ENCODE peak calls at places on chromosomes 4 and X, in eight cellular contexts. One of them, this sample, is unnamed. For H3K27me3, the result is how much of the 10 kb centered on the place peaks cover.

GRCh38 chr4:147736458-147736857 is 4.6 kb downstream of the ARHGAP10 start:
- DNase-seq in hepatocyte: no peak
- DNase-seq in aorta: no peak
- DNase-seq in heart left ventricle: no peak
- DNase-seq in uterus: no peak
- DNase-seq in bronchial epithelial cell: peak
- DNase-seq in CD4-positive, alpha-beta memory T cell: no peak
- DNase-seq in sigmoid colon: no peak
- DNase-seq in this sample: no peak

GRCh38 chr4:168647976-168648375 is 151.1 kb downstream of the PALLD start:
- DNase-seq in hepatocyte: no peak
- DNase-seq in aorta: no peak
- DNase-seq in heart left ventricle: no peak
- DNase-seq in uterus: no peak
- DNase-seq in bronchial epithelial cell: no peak
- DNase-seq in CD4-positive, alpha-beta memory T cell: no peak
- DNase-seq in sigmoid colon: no peak
- DNase-seq in this sample: no peak

GRCh38 chrX:47648376-47648775 is 2.0 kb downstream of the ELK1 start:
- DNase-seq in hepatocyte: no peak
- DNase-seq in aorta: no peak
- DNase-seq in heart left ventricle: no peak
- DNase-seq in uterus: no peak
- DNase-seq in bronchial epithelial cell: no peak
- DNase-seq in CD4-positive, alpha-beta memory T cell: no peak
- DNase-seq in sigmoid colon: no peak
- DNase-seq in this sample: no peak

GRCh38 chrX:77160301-77160700 is 286.9 kb upstream of the FGF16 start:
- DNase-seq in hepatocyte: no peak
- DNase-seq in aorta: no peak
- DNase-seq in heart left ventricle: no peak
- DNase-seq in uterus: no peak
- DNase-seq in bronchial epithelial cell: no peak
- DNase-seq in CD4-positive, alpha-beta memory T cell: peak
- DNase-seq in sigmoid colon: no peak
- DNase-seq in this sample: peak

GRCh38 chr4:106063009-106063408 is 167.7 kb downstream of the NPNT start:
- DNase-seq in hepatocyte: no peak
- DNase-seq in aorta: no peak
- DNase-seq in heart left ventricle: no peak
- DNase-seq in uterus: no peak
- DNase-seq in bronchial epithelial cell: peak
- DNase-seq in CD4-positive, alpha-beta memory T cell: no peak
- DNase-seq in sigmoid colon: no peak
- DNase-seq in this sample: no peak

GRCh38 chr4:152278172-152278504 is 257.8 kb downstream of the FBXW7 start:
- DNase-seq in hepatocyte: no peak
- DNase-seq in aorta: no peak
- DNase-seq in heart left ventricle: no peak
- DNase-seq in uterus: no peak
- DNase-seq in bronchial epithelial cell: no peak
- DNase-seq in CD4-positive, alpha-beta memory T cell: no peak
- DNase-seq in sigmoid colon: no peak
- DNase-seq in this sample: no peak

GRCh38 chr4:23827971-23828680 is 61.7 kb downstream of the PPARGC1A start:
- DNase-seq in hepatocyte: no peak
- DNase-seq in aorta: no peak
- DNase-seq in heart left ventricle: no peak
- DNase-seq in uterus: no peak
- DNase-seq in bronchial epithelial cell: peak
- DNase-seq in CD4-positive, alpha-beta memory T cell: no peak
- DNase-seq in sigmoid colon: no peak
- DNase-seq in this sample: no peak

GRCh38 chr4:186485621-186486062 is 69.7 kb downstream of the MTNR1A start:
- DNase-seq in hepatocyte: no peak
- DNase-seq in aorta: peak
- DNase-seq in heart left ventricle: peak
- DNase-seq in uterus: no peak
- DNase-seq in bronchial epithelial cell: no peak
- DNase-seq in CD4-positive, alpha-beta memory T cell: no peak
- DNase-seq in sigmoid colon: no peak
- DNase-seq in this sample: no peak

GRCh38 chrX:118355225-118355920 is 9.5 kb downstream of the WDR44 start:
- DNase-seq in hepatocyte: no peak
- DNase-seq in aorta: no peak
- DNase-seq in heart left ventricle: no peak
- DNase-seq in uterus: no peak
- DNase-seq in bronchial epithelial cell: peak
- DNase-seq in CD4-positive, alpha-beta memory T cell: no peak
- DNase-seq in sigmoid colon: no peak
- DNase-seq in this sample: no peak

GRCh38 chr4:61462451-61463326 is 262.6 kb downstream of the ADGRL3 start:
- DNase-seq in hepatocyte: no peak
- DNase-seq in aorta: no peak
- DNase-seq in heart left ventricle: no peak
- DNase-seq in uterus: no peak
- DNase-seq in bronchial epithelial cell: peak
- DNase-seq in CD4-positive, alpha-beta memory T cell: no peak
- DNase-seq in sigmoid colon: no peak
- DNase-seq in this sample: no peak

GRCh38 chr4:1462009-1462767 is 55.9 kb upstream of the NKX1-1 start:
- DNase-seq in hepatocyte: no peak
- DNase-seq in aorta: no peak
- DNase-seq in heart left ventricle: no peak
- DNase-seq in uterus: no peak
- DNase-seq in bronchial epithelial cell: no peak
- DNase-seq in CD4-positive, alpha-beta memory T cell: no peak
- DNase-seq in sigmoid colon: no peak
- DNase-seq in this sample: peak

GRCh38 chr4:21699437-21699836 is 249.1 kb downstream of the KCNIP4 start:
- DNase-seq in hepatocyte: no peak
- DNase-seq in aorta: no peak
- DNase-seq in heart left ventricle: no peak
- DNase-seq in uterus: no peak
- DNase-seq in bronchial epithelial cell: no peak
- DNase-seq in CD4-positive, alpha-beta memory T cell: no peak
- DNase-seq in sigmoid colon: no peak
- DNase-seq in this sample: no peak

GRCh38 chrX:47644557-47645091 is 5.7 kb downstream of the ELK1 start:
- DNase-seq in hepatocyte: peak
- DNase-seq in aorta: no peak
- DNase-seq in heart left ventricle: no peak
- DNase-seq in uterus: no peak
- DNase-seq in bronchial epithelial cell: no peak
- DNase-seq in CD4-positive, alpha-beta memory T cell: peak
- DNase-seq in sigmoid colon: no peak
- DNase-seq in this sample: no peak

GRCh38 chr4:110860125-110860524 is 237.2 kb upstream of the PITX2 start:
- DNase-seq in hepatocyte: no peak
- DNase-seq in aorta: no peak
- DNase-seq in heart left ventricle: no peak
- DNase-seq in uterus: no peak
- DNase-seq in bronchial epithelial cell: no peak
- DNase-seq in CD4-positive, alpha-beta memory T cell: no peak
- DNase-seq in sigmoid colon: no peak
- DNase-seq in this sample: no peak

GRCh38 chr4:31518796-31519250 is 798.7 kb downstream of the PCDH7 start:
- DNase-seq in hepatocyte: peak
- DNase-seq in aorta: no peak
- DNase-seq in heart left ventricle: no peak
- DNase-seq in uterus: no peak
- DNase-seq in bronchial epithelial cell: peak
- DNase-seq in CD4-positive, alpha-beta memory T cell: no peak
- DNase-seq in sigmoid colon: no peak
- DNase-seq in this sample: no peak

GRCh38 chrX:149259241-149259640 is 245.9 kb downstream of the IDS start:
- DNase-seq in hepatocyte: no peak
- DNase-seq in aorta: no peak
- DNase-seq in heart left ventricle: no peak
- DNase-seq in uterus: no peak
- DNase-seq in bronchial epithelial cell: peak
- DNase-seq in CD4-positive, alpha-beta memory T cell: no peak
- DNase-seq in sigmoid colon: no peak
- DNase-seq in this sample: no peak

GRCh38 chrX:9928083-9928482 is 39.1 kb upstream of the CLDN34 start:
- DNase-seq in hepatocyte: no peak
- DNase-seq in aorta: no peak
- DNase-seq in heart left ventricle: no peak
- DNase-seq in uterus: no peak
- DNase-seq in bronchial epithelial cell: no peak
- DNase-seq in CD4-positive, alpha-beta memory T cell: no peak
- DNase-seq in sigmoid colon: no peak
- DNase-seq in this sample: no peak

GRCh38 chr4:9804918-9805317 is 23.5 kb downstream of the DRD5 start:
- DNase-seq in hepatocyte: no peak
- DNase-seq in aorta: no peak
- DNase-seq in heart left ventricle: no peak
- DNase-seq in uterus: no peak
- DNase-seq in bronchial epithelial cell: peak
- DNase-seq in CD4-positive, alpha-beta memory T cell: no peak
- DNase-seq in sigmoid colon: no peak
- DNase-seq in this sample: no peak

DNA sequence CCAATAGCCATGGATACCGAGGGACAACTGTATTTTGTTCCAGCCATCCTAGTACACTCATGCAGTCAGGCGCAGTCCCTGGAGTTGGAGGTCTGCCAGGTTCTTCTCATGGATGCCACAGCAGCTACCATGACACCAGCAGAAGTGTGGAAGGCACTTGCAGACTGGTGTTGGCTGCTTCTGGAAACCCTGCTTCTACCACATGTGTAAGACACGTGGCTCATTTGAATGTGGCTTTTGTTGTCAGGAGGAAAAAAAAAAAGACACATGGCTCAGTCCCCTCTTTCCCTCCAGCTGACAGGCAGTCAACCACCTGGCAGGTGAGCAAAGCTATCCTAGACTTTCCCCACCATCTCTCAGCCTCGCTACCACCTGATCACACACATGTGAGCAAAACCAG is 19.4 kb downstream of the DRD5 start:
- DNase-seq in hepatocyte: no peak
- DNase-seq in aorta: no peak
- DNase-seq in heart left ventricle: no peak
- DNase-seq in uterus: no peak
- DNase-seq in bronchial epithelial cell: no peak
- DNase-seq in CD4-positive, alpha-beta memory T cell: no peak
- DNase-seq in sigmoid colon: no peak
- DNase-seq in this sample: no peak
- H3K27me3 ChIP-seq in hepatocyte: under half
- H3K27me3 ChIP-seq in aorta: under half
- H3K27me3 ChIP-seq in heart left ventricle: under half
- H3K27me3 ChIP-seq in uterus: under half
- H3K27me3 ChIP-seq in bronchial epithelial cell: under half
- H3K27me3 ChIP-seq in CD4-positive, alpha-beta memory T cell: under half
- H3K27me3 ChIP-seq in sigmoid colon: under half
- H3K27me3 ChIP-seq in this sample: under half

GRCh38 chr4:3514221-3514780 is 17.9 kb downstream of the LRPAP1 start:
- DNase-seq in hepatocyte: no peak
- DNase-seq in aorta: no peak
- DNase-seq in heart left ventricle: peak
- DNase-seq in uterus: no peak
- DNase-seq in bronchial epithelial cell: no peak
- DNase-seq in CD4-positive, alpha-beta memory T cell: no peak
- DNase-seq in sigmoid colon: no peak
- DNase-seq in this sample: no peak

GRCh38 chr4:3513807-3514206 is 18.4 kb downstream of the LRPAP1 start:
- DNase-seq in hepatocyte: no peak
- DNase-seq in aorta: no peak
- DNase-seq in heart left ventricle: peak
- DNase-seq in uterus: no peak
- DNase-seq in bronchial epithelial cell: no peak
- DNase-seq in CD4-positive, alpha-beta memory T cell: no peak
- DNase-seq in sigmoid colon: no peak
- DNase-seq in this sample: no peak

GRCh38 chr4:3515646-3516045 is 16.6 kb downstream of the LRPAP1 start:
- DNase-seq in hepatocyte: no peak
- DNase-seq in aorta: peak
- DNase-seq in heart left ventricle: no peak
- DNase-seq in uterus: no peak
- DNase-seq in bronchial epithelial cell: no peak
- DNase-seq in CD4-positive, alpha-beta memory T cell: no peak
- DNase-seq in sigmoid colon: no peak
- DNase-seq in this sample: no peak

GRCh38 chr4:3516061-3516835 is 16.0 kb downstream of the LRPAP1 start:
- DNase-seq in hepatocyte: no peak
- DNase-seq in aorta: no peak
- DNase-seq in heart left ventricle: no peak
- DNase-seq in uterus: no peak
- DNase-seq in bronchial epithelial cell: no peak
- DNase-seq in CD4-positive, alpha-beta memory T cell: no peak
- DNase-seq in sigmoid colon: no peak
- DNase-seq in this sample: no peak

GRCh38 chr4:3514806-3515421 is 17.3 kb downstream of the LRPAP1 start:
- DNase-seq in hepatocyte: no peak
- DNase-seq in aorta: peak
- DNase-seq in heart left ventricle: peak
- DNase-seq in uterus: no peak
- DNase-seq in bronchial epithelial cell: no peak
- DNase-seq in CD4-positive, alpha-beta memory T cell: no peak
- DNase-seq in sigmoid colon: no peak
- DNase-seq in this sample: no peak
- H3K27me3 ChIP-seq in hepatocyte: under half
- H3K27me3 ChIP-seq in aorta: under half
- H3K27me3 ChIP-seq in heart left ventricle: under half
- H3K27me3 ChIP-seq in uterus: under half
- H3K27me3 ChIP-seq in bronchial epithelial cell: under half
- H3K27me3 ChIP-seq in CD4-positive, alpha-beta memory T cell: under half
- H3K27me3 ChIP-seq in sigmoid colon: under half
- H3K27me3 ChIP-seq in this sample: under half

DNA sequence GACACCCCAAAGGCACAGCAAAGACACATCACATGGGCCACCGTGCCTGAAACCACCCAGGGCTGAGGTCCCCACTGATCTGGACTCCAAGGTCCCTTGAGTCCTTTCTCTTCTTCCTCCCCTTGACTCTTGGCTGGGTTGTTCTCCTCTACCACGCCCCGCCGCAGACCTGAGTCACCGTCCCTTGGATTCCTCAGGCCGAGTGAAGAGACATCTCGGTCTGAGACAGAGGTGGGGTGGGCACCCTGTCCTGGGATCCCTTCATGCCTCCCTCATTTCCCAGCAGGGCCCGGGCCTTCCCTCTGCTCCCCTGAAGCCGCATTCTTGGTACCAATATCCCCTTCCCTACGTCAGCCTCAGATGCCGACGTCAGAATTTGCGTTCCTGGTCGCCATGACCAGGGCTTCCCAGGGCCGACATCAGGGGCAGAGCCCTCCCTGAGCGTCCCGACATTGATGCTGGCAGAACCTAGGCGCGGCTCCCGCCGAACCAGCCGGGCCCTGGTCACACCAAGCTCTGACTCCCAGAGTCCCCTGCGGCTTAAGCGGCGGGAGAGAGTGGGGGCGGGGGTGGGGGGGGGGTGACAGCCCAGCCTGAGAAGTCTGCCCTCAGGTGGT is 498 bp downstream of the MAGEA10 start:
- DNase-seq in hepatocyte: no peak
- DNase-seq in aorta: no peak
- DNase-seq in heart left ventricle: no peak
- DNase-seq in uterus: no peak
- DNase-seq in bronchial epithelial cell: no peak
- DNase-seq in CD4-positive, alpha-beta memory T cell: no peak
- DNase-seq in sigmoid colon: no peak
- DNase-seq in this sample: no peak
- H3K27me3 ChIP-seq in hepatocyte: under half
- H3K27me3 ChIP-seq in aorta: under half
- H3K27me3 ChIP-seq in heart left ventricle: under half
- H3K27me3 ChIP-seq in uterus: under half
- H3K27me3 ChIP-seq in bronchial epithelial cell: under half
- H3K27me3 ChIP-seq in CD4-positive, alpha-beta memory T cell: under half
- H3K27me3 ChIP-seq in sigmoid colon: under half
- H3K27me3 ChIP-seq in this sample: under half

GRCh38 chrX:140672840-140673731 is 36.5 kb upstream of the LINC00632 start:
- DNase-seq in hepatocyte: peak
- DNase-seq in aorta: no peak
- DNase-seq in heart left ventricle: no peak
- DNase-seq in uterus: no peak
- DNase-seq in bronchial epithelial cell: no peak
- DNase-seq in CD4-positive, alpha-beta memory T cell: no peak
- DNase-seq in sigmoid colon: no peak
- DNase-seq in this sample: no peak
- H3K27me3 ChIP-seq in hepatocyte: under half
- H3K27me3 ChIP-seq in aorta: under half
- H3K27me3 ChIP-seq in heart left ventricle: under half
- H3K27me3 ChIP-seq in uterus: under half
- H3K27me3 ChIP-seq in bronchial epithelial cell: under half
- H3K27me3 ChIP-seq in CD4-positive, alpha-beta memory T cell: under half
- H3K27me3 ChIP-seq in sigmoid colon: under half
- H3K27me3 ChIP-seq in this sample: under half